ENCODE peak calls at places on chromosomes 7 and 10, in ten cellular contexts. One of them, this sample, is unnamed.
A peak's percentile ranks its signal among the peaks of the same experiment; 100 is the strongest.

GRCh38 chr10:35451103-35452016 is 115.1 kb downstream of the CCNY start:
- DNase-seq in CD8-positive, alpha-beta T cell: no peak
- DNase-seq in activated CD8-positive, alpha-beta T cell treated with anti-CD3 and anti-CD28 coated beads for 36 hours: no peak
- DNase-seq in psoas muscle: no peak
- DNase-seq in adrenal gland: peak; percentile 30
- DNase-seq in nephron progenitor cell: no peak
- DNase-seq in GM12865: peak; percentile 80
- DNase-seq in osteocyte: no peak
- DNase-seq in H9: no peak
- DNase-seq in IMR-90: peak; percentile 63
- DNase-seq in this sample: peak; percentile 62

GRCh38 chr10:7417103-7417623 is 6.3 kb upstream of the SFMBT2 start:
- DNase-seq in CD8-positive, alpha-beta T cell: no peak
- DNase-seq in activated CD8-positive, alpha-beta T cell treated with anti-CD3 and anti-CD28 coated beads for 36 hours: no peak
- DNase-seq in psoas muscle: no peak
- DNase-seq in adrenal gland: no peak
- DNase-seq in nephron progenitor cell: no peak
- DNase-seq in GM12865: peak; percentile 51
- DNase-seq in osteocyte: no peak
- DNase-seq in H9: no peak
- DNase-seq in IMR-90: peak; percentile 64
- DNase-seq in this sample: no peak

GRCh38 chr7:134899729-134900128 is 86.6 kb upstream of the AGBL3 start:
- DNase-seq in CD8-positive, alpha-beta T cell: no peak
- DNase-seq in activated CD8-positive, alpha-beta T cell treated with anti-CD3 and anti-CD28 coated beads for 36 hours: no peak
- DNase-seq in psoas muscle: no peak
- DNase-seq in adrenal gland: no peak
- DNase-seq in nephron progenitor cell: no peak
- DNase-seq in GM12865: no peak
- DNase-seq in osteocyte: no peak
- DNase-seq in H9: no peak
- DNase-seq in IMR-90: peak; percentile 68
- DNase-seq in this sample: no peak

GRCh38 chr10:30215131-30215530 is 133.9 kb downstream of the MTPAP start:
- DNase-seq in CD8-positive, alpha-beta T cell: no peak
- DNase-seq in activated CD8-positive, alpha-beta T cell treated with anti-CD3 and anti-CD28 coated beads for 36 hours: no peak
- DNase-seq in psoas muscle: no peak
- DNase-seq in adrenal gland: no peak
- DNase-seq in nephron progenitor cell: no peak
- DNase-seq in GM12865: no peak
- DNase-seq in osteocyte: no peak
- DNase-seq in H9: no peak
- DNase-seq in IMR-90: peak; percentile 28
- DNase-seq in this sample: no peak

GRCh38 chr10:110852255-110852896 is 19.4 kb upstream of the PDCD4 start:
- DNase-seq in CD8-positive, alpha-beta T cell: peak; percentile 10
- DNase-seq in activated CD8-positive, alpha-beta T cell treated with anti-CD3 and anti-CD28 coated beads for 36 hours: peak; percentile 76
- DNase-seq in psoas muscle: no peak
- DNase-seq in adrenal gland: no peak
- DNase-seq in nephron progenitor cell: no peak
- DNase-seq in GM12865: peak; percentile 54
- DNase-seq in osteocyte: no peak
- DNase-seq in H9: no peak
- DNase-seq in IMR-90: peak; percentile 12
- DNase-seq in this sample: no peak

GRCh38 chr7:74064696-74065095 is 18.9 kb upstream of the LIMK1 start:
- DNase-seq in CD8-positive, alpha-beta T cell: no peak
- DNase-seq in activated CD8-positive, alpha-beta T cell treated with anti-CD3 and anti-CD28 coated beads for 36 hours: no peak
- DNase-seq in psoas muscle: no peak
- DNase-seq in adrenal gland: no peak
- DNase-seq in nephron progenitor cell: no peak
- DNase-seq in GM12865: no peak
- DNase-seq in osteocyte: no peak
- DNase-seq in H9: no peak
- DNase-seq in IMR-90: no peak
- DNase-seq in this sample: no peak

GRCh38 chr10:120582753-120583152 is 125.7 kb downstream of the PLPP4 start:
- DNase-seq in CD8-positive, alpha-beta T cell: no peak
- DNase-seq in activated CD8-positive, alpha-beta T cell treated with anti-CD3 and anti-CD28 coated beads for 36 hours: no peak
- DNase-seq in psoas muscle: no peak
- DNase-seq in adrenal gland: no peak
- DNase-seq in nephron progenitor cell: no peak
- DNase-seq in GM12865: no peak
- DNase-seq in osteocyte: no peak
- DNase-seq in H9: no peak
- DNase-seq in IMR-90: no peak
- DNase-seq in this sample: no peak

GRCh38 chr7:123242467-123243097 is 42.8 kb upstream of the SLC13A1 start:
- DNase-seq in CD8-positive, alpha-beta T cell: no peak
- DNase-seq in activated CD8-positive, alpha-beta T cell treated with anti-CD3 and anti-CD28 coated beads for 36 hours: no peak
- DNase-seq in psoas muscle: no peak
- DNase-seq in adrenal gland: no peak
- DNase-seq in nephron progenitor cell: no peak
- DNase-seq in GM12865: peak; percentile 6
- DNase-seq in osteocyte: no peak
- DNase-seq in H9: no peak
- DNase-seq in IMR-90: no peak
- DNase-seq in this sample: no peak

GRCh38 chr10:124339951-124340760 is 78.6 kb downstream of the OAT start:
- DNase-seq in CD8-positive, alpha-beta T cell: no peak
- DNase-seq in activated CD8-positive, alpha-beta T cell treated with anti-CD3 and anti-CD28 coated beads for 36 hours: no peak
- DNase-seq in psoas muscle: no peak
- DNase-seq in adrenal gland: peak; percentile 44
- DNase-seq in nephron progenitor cell: no peak
- DNase-seq in GM12865: peak; percentile 28
- DNase-seq in osteocyte: peak; percentile 93
- DNase-seq in H9: peak; percentile 18
- DNase-seq in IMR-90: peak; percentile 64
- DNase-seq in this sample: no peak

GRCh38 chr10:78139336-78139735 is 105.7 kb downstream of the RPS24 start:
- DNase-seq in CD8-positive, alpha-beta T cell: no peak
- DNase-seq in activated CD8-positive, alpha-beta T cell treated with anti-CD3 and anti-CD28 coated beads for 36 hours: no peak
- DNase-seq in psoas muscle: no peak
- DNase-seq in adrenal gland: no peak
- DNase-seq in nephron progenitor cell: peak; percentile 9
- DNase-seq in GM12865: no peak
- DNase-seq in osteocyte: no peak
- DNase-seq in H9: peak; percentile 40
- DNase-seq in IMR-90: no peak
- DNase-seq in this sample: no peak

GRCh38 chr7:30136339-30136738 is 1.6 kb downstream of the MTURN start:
- DNase-seq in CD8-positive, alpha-beta T cell: no peak
- DNase-seq in activated CD8-positive, alpha-beta T cell treated with anti-CD3 and anti-CD28 coated beads for 36 hours: no peak
- DNase-seq in psoas muscle: no peak
- DNase-seq in adrenal gland: no peak
- DNase-seq in nephron progenitor cell: peak; percentile 21
- DNase-seq in GM12865: no peak
- DNase-seq in osteocyte: no peak
- DNase-seq in H9: no peak
- DNase-seq in IMR-90: no peak
- DNase-seq in this sample: no peak

GRCh38 chr10:50577681-50578350 is 45.9 kb downstream of the SGMS1 start:
- DNase-seq in CD8-positive, alpha-beta T cell: no peak
- DNase-seq in activated CD8-positive, alpha-beta T cell treated with anti-CD3 and anti-CD28 coated beads for 36 hours: no peak
- DNase-seq in psoas muscle: no peak
- DNase-seq in adrenal gland: peak; percentile 64
- DNase-seq in nephron progenitor cell: no peak
- DNase-seq in GM12865: peak; percentile 19
- DNase-seq in osteocyte: no peak
- DNase-seq in H9: no peak
- DNase-seq in IMR-90: peak; percentile 75
- DNase-seq in this sample: no peak

GRCh38 chr7:106775552-106775936 is 89.5 kb upstream of the PIK3CG start:
- DNase-seq in CD8-positive, alpha-beta T cell: no peak
- DNase-seq in activated CD8-positive, alpha-beta T cell treated with anti-CD3 and anti-CD28 coated beads for 36 hours: no peak
- DNase-seq in psoas muscle: no peak
- DNase-seq in adrenal gland: no peak
- DNase-seq in nephron progenitor cell: no peak
- DNase-seq in GM12865: no peak
- DNase-seq in osteocyte: no peak
- DNase-seq in H9: no peak
- DNase-seq in IMR-90: peak; percentile 86
- DNase-seq in this sample: no peak

GRCh38 chr7:111138196-111138569 is 47.3 kb downstream of the LRRN3 start:
- DNase-seq in CD8-positive, alpha-beta T cell: peak; percentile 40
- DNase-seq in activated CD8-positive, alpha-beta T cell treated with anti-CD3 and anti-CD28 coated beads for 36 hours: peak; percentile 88
- DNase-seq in psoas muscle: peak; percentile 17
- DNase-seq in adrenal gland: peak; percentile 85
- DNase-seq in nephron progenitor cell: peak; percentile 27
- DNase-seq in GM12865: peak; percentile 84
- DNase-seq in osteocyte: no peak
- DNase-seq in H9: no peak
- DNase-seq in IMR-90: peak; percentile 57
- DNase-seq in this sample: peak; percentile 22

GRCh38 chr7:85292908-85293576 is 106.2 kb upstream of the SEMA3D start:
- DNase-seq in CD8-positive, alpha-beta T cell: no peak
- DNase-seq in activated CD8-positive, alpha-beta T cell treated with anti-CD3 and anti-CD28 coated beads for 36 hours: no peak
- DNase-seq in psoas muscle: no peak
- DNase-seq in adrenal gland: no peak
- DNase-seq in nephron progenitor cell: no peak
- DNase-seq in GM12865: no peak
- DNase-seq in osteocyte: no peak
- DNase-seq in H9: no peak
- DNase-seq in IMR-90: no peak
- DNase-seq in this sample: no peak

DNA sequence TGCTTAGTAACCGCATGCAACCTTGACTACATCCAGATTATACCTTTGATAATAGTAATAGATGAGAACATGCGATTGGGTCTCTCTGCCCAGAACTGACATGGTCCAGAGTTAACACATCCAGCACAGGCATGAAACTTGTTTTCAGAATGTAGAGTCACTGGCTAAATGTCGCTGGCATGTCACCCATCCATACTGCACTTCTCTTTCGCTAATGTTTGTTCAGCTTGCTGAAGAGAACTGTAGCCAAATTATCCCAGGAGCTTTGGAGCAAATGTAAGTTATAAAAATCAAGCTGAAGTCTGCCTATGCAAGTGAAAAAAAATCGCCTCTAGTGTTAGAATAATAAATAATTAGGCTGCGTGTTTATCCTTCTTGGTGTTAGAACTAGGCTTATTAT is 98.2 kb downstream of the PRTFDC1 start:
- DNase-seq in CD8-positive, alpha-beta T cell: no peak
- DNase-seq in activated CD8-positive, alpha-beta T cell treated with anti-CD3 and anti-CD28 coated beads for 36 hours: no peak
- DNase-seq in psoas muscle: no peak
- DNase-seq in adrenal gland: no peak
- DNase-seq in nephron progenitor cell: no peak
- DNase-seq in GM12865: no peak
- DNase-seq in osteocyte: no peak
- DNase-seq in H9: no peak
- DNase-seq in IMR-90: no peak
- DNase-seq in this sample: no peak
- TF ChIP-seq CTCF in CD8-positive, alpha-beta T cell: no peak
- TF ChIP-seq CTCF in activated CD8-positive, alpha-beta T cell treated with anti-CD3 and anti-CD28 coated beads for 36 hours: no peak
- TF ChIP-seq CTCF in psoas muscle: no peak
- TF ChIP-seq CTCF in adrenal gland: no peak
- TF ChIP-seq CTCF in nephron progenitor cell: no peak
- TF ChIP-seq CTCF in GM12865: no peak
- TF ChIP-seq CTCF in osteocyte: no peak
- TF ChIP-seq CTCF in H9: no peak
- TF ChIP-seq CTCF in IMR-90: no peak
- TF ChIP-seq CTCF in this sample: no peak

GRCh38 chr10:71891437-71891836 is 40.4 kb upstream of the PSAP start:
- DNase-seq in CD8-positive, alpha-beta T cell: no peak
- DNase-seq in activated CD8-positive, alpha-beta T cell treated with anti-CD3 and anti-CD28 coated beads for 36 hours: no peak
- DNase-seq in psoas muscle: no peak
- DNase-seq in adrenal gland: no peak
- DNase-seq in nephron progenitor cell: no peak
- DNase-seq in GM12865: no peak
- DNase-seq in osteocyte: no peak
- DNase-seq in H9: no peak
- DNase-seq in IMR-90: no peak
- DNase-seq in this sample: no peak
- TF ChIP-seq CTCF in CD8-positive, alpha-beta T cell: no peak
- TF ChIP-seq CTCF in activated CD8-positive, alpha-beta T cell treated with anti-CD3 and anti-CD28 coated beads for 36 hours: no peak
- TF ChIP-seq CTCF in psoas muscle: no peak
- TF ChIP-seq CTCF in adrenal gland: no peak
- TF ChIP-seq CTCF in nephron progenitor cell: no peak
- TF ChIP-seq CTCF in GM12865: no peak
- TF ChIP-seq CTCF in osteocyte: no peak
- TF ChIP-seq CTCF in H9: no peak
- TF ChIP-seq CTCF in IMR-90: no peak
- TF ChIP-seq CTCF in this sample: no peak

GRCh38 chr7:47100815-47101435 is 481.0 kb downstream of the TNS3 start:
- DNase-seq in CD8-positive, alpha-beta T cell: no peak
- DNase-seq in activated CD8-positive, alpha-beta T cell treated with anti-CD3 and anti-CD28 coated beads for 36 hours: peak; percentile 14
- DNase-seq in psoas muscle: no peak
- DNase-seq in adrenal gland: peak; percentile 56
- DNase-seq in nephron progenitor cell: peak; percentile 45
- DNase-seq in GM12865: peak; percentile 18
- DNase-seq in osteocyte: no peak
- DNase-seq in H9: peak; percentile 78
- DNase-seq in IMR-90: peak; percentile 43
- DNase-seq in this sample: no peak
- TF ChIP-seq CTCF in CD8-positive, alpha-beta T cell: no peak
- TF ChIP-seq CTCF in activated CD8-positive, alpha-beta T cell treated with anti-CD3 and anti-CD28 coated beads for 36 hours: peak; percentile 8
- TF ChIP-seq CTCF in psoas muscle: no peak
- TF ChIP-seq CTCF in adrenal gland: peak; percentile 55
- TF ChIP-seq CTCF in nephron progenitor cell: peak; percentile 49
- TF ChIP-seq CTCF in GM12865: peak; percentile 45
- TF ChIP-seq CTCF in osteocyte: peak; percentile 60
- TF ChIP-seq CTCF in H9: peak; percentile 83
- TF ChIP-seq CTCF in IMR-90: peak; percentile 47
- TF ChIP-seq CTCF in this sample: peak; percentile 17

GRCh38 chr7:66296-66695 is 126.1 kb upstream of the FAM20C start:
- DNase-seq in CD8-positive, alpha-beta T cell: no peak
- DNase-seq in activated CD8-positive, alpha-beta T cell treated with anti-CD3 and anti-CD28 coated beads for 36 hours: no peak
- DNase-seq in psoas muscle: no peak
- DNase-seq in adrenal gland: peak; percentile 4
- DNase-seq in nephron progenitor cell: no peak
- DNase-seq in GM12865: no peak
- DNase-seq in osteocyte: no peak
- DNase-seq in H9: no peak
- DNase-seq in IMR-90: no peak
- DNase-seq in this sample: no peak

GRCh38 chr7:67738-68395 is 124.5 kb upstream of the FAM20C start:
- DNase-seq in CD8-positive, alpha-beta T cell: no peak
- DNase-seq in activated CD8-positive, alpha-beta T cell treated with anti-CD3 and anti-CD28 coated beads for 36 hours: peak; percentile 26
- DNase-seq in psoas muscle: no peak
- DNase-seq in adrenal gland: peak; percentile 9
- DNase-seq in nephron progenitor cell: no peak
- DNase-seq in GM12865: no peak
- DNase-seq in osteocyte: no peak
- DNase-seq in H9: no peak
- DNase-seq in IMR-90: peak; percentile 29
- DNase-seq in this sample: no peak

GRCh38 chr7:66741-67140 is 125.6 kb upstream of the FAM20C start:
- DNase-seq in CD8-positive, alpha-beta T cell: no peak
- DNase-seq in activated CD8-positive, alpha-beta T cell treated with anti-CD3 and anti-CD28 coated beads for 36 hours: no peak
- DNase-seq in psoas muscle: no peak
- DNase-seq in adrenal gland: peak; percentile 14
- DNase-seq in nephron progenitor cell: no peak
- DNase-seq in GM12865: no peak
- DNase-seq in osteocyte: no peak
- DNase-seq in H9: no peak
- DNase-seq in IMR-90: no peak
- DNase-seq in this sample: no peak

GRCh38 chr7:65554-65953 is 126.8 kb upstream of the FAM20C start:
- DNase-seq in CD8-positive, alpha-beta T cell: no peak
- DNase-seq in activated CD8-positive, alpha-beta T cell treated with anti-CD3 and anti-CD28 coated beads for 36 hours: no peak
- DNase-seq in psoas muscle: peak; percentile 42
- DNase-seq in adrenal gland: peak; percentile 86
- DNase-seq in nephron progenitor cell: no peak
- DNase-seq in GM12865: no peak
- DNase-seq in osteocyte: no peak
- DNase-seq in H9: no peak
- DNase-seq in IMR-90: peak; percentile 70
- DNase-seq in this sample: no peak

GRCh38 chr7:68629-69028 is 123.7 kb upstream of the FAM20C start:
- DNase-seq in CD8-positive, alpha-beta T cell: no peak
- DNase-seq in activated CD8-positive, alpha-beta T cell treated with anti-CD3 and anti-CD28 coated beads for 36 hours: no peak
- DNase-seq in psoas muscle: no peak
- DNase-seq in adrenal gland: peak; percentile 12
- DNase-seq in nephron progenitor cell: no peak
- DNase-seq in GM12865: no peak
- DNase-seq in osteocyte: no peak
- DNase-seq in H9: no peak
- DNase-seq in IMR-90: no peak
- DNase-seq in this sample: no peak
- TF ChIP-seq CTCF in CD8-positive, alpha-beta T cell: no peak
- TF ChIP-seq CTCF in activated CD8-positive, alpha-beta T cell treated with anti-CD3 and anti-CD28 coated beads for 36 hours: no peak
- TF ChIP-seq CTCF in psoas muscle: no peak
- TF ChIP-seq CTCF in adrenal gland: no peak
- TF ChIP-seq CTCF in nephron progenitor cell: no peak
- TF ChIP-seq CTCF in GM12865: no peak
- TF ChIP-seq CTCF in osteocyte: no peak
- TF ChIP-seq CTCF in H9: peak; percentile 37
- TF ChIP-seq CTCF in IMR-90: peak; percentile 7
- TF ChIP-seq CTCF in this sample: no peak